ENCODE peak calls at places on chromosome 11, in eight cellular contexts. H is progenitor cell of endocrine pancreas; N is AG09309; V is activated CD8-positive, alpha-beta T cell treated with anti-CD3 and anti-CD28 coated beads for 36 hours; W is cardiac fibroblast; X is CD14-positive monocyte; O is heart left ventricle; I is suprapubic skin. T is an unnamed sample.

GRCh38 chr11:112558691-112559090 is 298.0 kb upstream of the PLET1 start:
- DNase-seq in H (no peak), N (no peak), V (no peak), W (peak; percentile 41), X (no peak), O (no peak), I (no peak), T (no peak)

GRCh38 chr11:83713701-83714100 is 427.5 kb upstream of the CCDC90B start:
- DNase-seq in H (no peak), N (no peak), V (no peak), W (no peak), X (no peak), O (no peak), I (no peak), T (no peak)

GRCh38 chr11:35282226-35282882 is 137.0 kb downstream of the SLC1A2 start:
- DNase-seq in H (no peak), N (no peak), V (peak; percentile 14), W (peak; percentile 41), X (no peak), O (no peak), I (no peak), T (no peak)

GRCh38 chr11:29300441-29300840 is 716.4 kb downstream of the KCNA4 start:
- DNase-seq in H (no peak), N (no peak), V (no peak), W (peak; percentile 51), X (no peak), O (no peak), I (no peak), T (no peak)

GRCh38 chr11:9639099-9639498 is 24.8 kb upstream of the SWAP70 start:
- DNase-seq in H (no peak), N (no peak), V (no peak), W (no peak), X (no peak), O (peak; percentile 38), I (peak; percentile 80), T (no peak)

GRCh38 chr11:9802291-9802861 is 138.5 kb downstream of the SWAP70 start:
- DNase-seq in H (no peak), N (peak; percentile 91), V (no peak), W (peak; percentile 70), X (no peak), O (no peak), I (no peak), T (peak; percentile 90)

GRCh38 chr11:45409587-45409986 is 123.4 kb upstream of the SYT13 start:
- DNase-seq in H (no peak), N (no peak), V (no peak), W (no peak), X (no peak), O (no peak), I (no peak), T (no peak)

GRCh38 chr11:76153609-76153949 is 52.7 kb downstream of the WNT11 start:
- DNase-seq in H (no peak), N (peak; percentile 38), V (no peak), W (peak; percentile 48), X (no peak), O (no peak), I (peak; percentile 65), T (no peak)

GRCh38 chr11:47498149-47498548 is 49.2 kb upstream of the RAPSN start:
- DNase-seq in H (no peak), N (no peak), V (no peak), W (no peak), X (no peak), O (no peak), I (no peak), T (no peak)

GRCh38 chr11:16346975-16347374 is 9.4 kb downstream of the SOX6 start:
- DNase-seq in H (no peak), N (no peak), V (no peak), W (no peak), X (no peak), O (no peak), I (no peak), T (no peak)

GRCh38 chr11:126716456-126717083 is 284.0 kb downstream of the KIRREL3 start:
- DNase-seq in H (peak; percentile 51), N (no peak), V (peak; percentile 61), W (peak; percentile 22), X (no peak), O (no peak), I (no peak), T (no peak)

GRCh38 chr11:57539342-57539741 is 1.9 kb downstream of the SMTNL1 start:
- DNase-seq in H (no peak), N (no peak), V (no peak), W (no peak), X (no peak), O (no peak), I (no peak), T (no peak)

GRCh38 chr11:57541099-57541670 is 3.8 kb downstream of the SMTNL1 start:
- DNase-seq in H (no peak), N (no peak), V (no peak), W (no peak), X (no peak), O (peak; percentile 20), I (no peak), T (no peak)

GRCh38 chr11:57542582-57542981 is 5.2 kb downstream of the SMTNL1 start:
- DNase-seq in H (no peak), N (no peak), V (no peak), W (no peak), X (no peak), O (no peak), I (no peak), T (no peak)

DNA sequence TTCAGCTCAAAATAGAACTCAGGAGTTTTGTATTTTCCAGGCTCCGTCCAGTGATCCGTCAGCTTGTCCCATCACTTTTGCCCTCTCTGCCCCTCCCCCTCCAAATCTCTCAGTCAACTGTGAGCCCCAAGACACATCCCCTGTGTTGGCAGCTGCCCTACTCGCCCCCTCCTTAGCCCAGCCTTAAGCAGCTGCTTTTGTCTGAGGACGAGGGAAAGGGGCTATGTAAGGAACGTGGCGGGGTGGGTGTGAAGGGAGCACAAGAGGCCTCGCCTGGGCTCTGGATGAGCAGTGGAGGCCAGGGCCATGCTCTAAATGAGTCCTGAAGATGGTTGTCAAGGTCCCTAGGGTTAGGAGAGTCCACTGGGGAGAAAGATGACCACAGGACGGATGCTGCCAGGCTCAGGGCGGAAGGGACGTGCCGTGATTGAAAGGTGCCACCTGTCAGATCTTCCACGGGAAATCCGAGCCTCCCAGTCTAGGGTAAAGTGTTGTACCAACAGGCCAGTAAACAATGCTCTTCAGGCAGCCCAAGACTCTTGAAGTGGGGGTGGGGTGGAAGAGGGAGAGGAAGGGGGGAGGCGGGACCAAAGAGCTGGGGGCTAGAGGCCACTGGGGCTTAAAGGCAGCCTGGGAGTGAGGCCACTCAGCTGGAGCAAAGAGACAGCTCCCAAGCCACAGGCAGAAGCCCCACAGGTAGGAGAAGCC is at the start of gene SMTNL1:
- DNase-seq in H (no peak), N (no peak), V (no peak), W (no peak), X (no peak), O (no peak), I (no peak), T (no peak)
- TF ChIP-seq CTCF in H (no peak), N (no peak), V (no peak), W (no peak), X (no peak), O (no peak), I (no peak), T (no peak)

GRCh38 chr11:106409681-106410080 is 332.2 kb downstream of the AASDHPPT start:
- DNase-seq in H (no peak), N (no peak), V (no peak), W (no peak), X (no peak), O (no peak), I (no peak), T (no peak)
- TF ChIP-seq CTCF in H (no peak), N (no peak), V (no peak), W (no peak), X (no peak), O (no peak), I (no peak), T (no peak)

DNA sequence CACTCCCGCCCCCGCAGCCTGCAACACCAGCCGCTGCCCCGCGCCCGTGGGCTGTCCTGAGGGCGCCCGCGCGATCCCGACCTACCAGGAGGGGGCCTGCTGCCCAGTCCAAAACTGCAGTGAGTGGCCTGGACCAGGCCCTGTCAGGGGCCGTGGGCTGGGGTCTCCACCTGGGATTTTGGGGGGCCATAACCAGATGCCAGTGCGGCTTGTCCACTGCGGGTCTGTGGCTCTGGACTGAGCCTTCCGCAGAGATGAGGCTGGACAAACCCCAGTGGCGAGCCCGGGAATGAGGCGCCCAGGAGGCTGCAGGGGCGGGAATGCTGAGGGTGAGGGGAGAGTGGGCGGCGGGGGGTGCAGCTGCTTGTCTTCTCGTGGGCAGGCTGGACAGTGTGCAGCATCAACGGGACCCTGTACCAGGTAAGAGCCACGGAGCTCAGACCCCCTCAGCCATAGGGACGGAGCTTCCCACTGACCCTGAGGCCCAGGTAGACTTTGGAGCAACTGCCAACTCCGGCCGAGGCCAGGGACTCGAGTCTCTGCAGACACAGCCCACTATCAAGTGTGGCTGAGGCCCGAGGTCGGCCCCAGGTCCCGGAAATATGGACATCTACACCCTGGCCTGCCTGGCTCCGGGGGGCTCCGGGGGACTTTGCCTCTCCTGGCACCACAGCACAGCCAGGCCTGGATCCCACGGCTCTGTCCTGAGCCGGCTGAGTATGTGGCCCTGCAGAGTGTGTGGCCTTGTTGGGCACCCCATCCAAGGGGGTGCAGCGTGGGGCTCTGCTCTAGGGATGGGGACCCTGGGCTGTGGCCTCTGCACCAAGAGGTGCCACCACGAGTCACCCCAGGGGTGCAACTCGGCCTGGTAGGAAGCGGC is 24.7 kb upstream of the MUC5B start:
- DNase-seq in H (peak; percentile 7), N (no peak), V (no peak), W (no peak), X (peak; percentile 44), O (peak; percentile 6), I (peak; percentile 71), T (no peak)
- TF ChIP-seq CTCF in H (no peak), N (no peak), V (no peak), W (no peak), X (no peak), O (no peak), I (no peak), T (no peak)

GRCh38 chr11:22472306-22472705 is 134.1 kb downstream of the SLC17A6 start:
- DNase-seq in H (no peak), N (no peak), V (no peak), W (no peak), X (no peak), O (no peak), I (no peak), T (no peak)
- TF ChIP-seq CTCF in H (no peak), N (peak; percentile 3), V (no peak), W (peak; percentile 32), X (no peak), O (no peak), I (no peak), T (peak; percentile 4)

GRCh38 chr11:79100093-79100704 is 340.6 kb downstream of the TENM4 start:
- DNase-seq in H (no peak), N (no peak), V (peak; percentile 52), W (peak; percentile 77), X (no peak), O (no peak), I (no peak), T (no peak)
- TF ChIP-seq CTCF in H (peak; percentile 74), N (peak; percentile 87), V (peak; percentile 60), W (peak; percentile 79), X (peak; percentile 41), O (peak; percentile 62), I (peak; percentile 1), T (peak; percentile 82)

GRCh38 chr11:100442017-100442416 is 245.1 kb upstream of the ARHGAP42 start:
- DNase-seq in H (no peak), N (no peak), V (no peak), W (no peak), X (no peak), O (no peak), I (no peak), T (no peak)

GRCh38 chr11:100445231-100445735 is 241.8 kb upstream of the ARHGAP42 start:
- DNase-seq in H (no peak), N (no peak), V (no peak), W (peak; percentile 11), X (no peak), O (peak; percentile 40), I (no peak), T (no peak)
- TF ChIP-seq CTCF in H (peak; percentile 9), N (no peak), V (no peak), W (no peak), X (no peak), O (peak; percentile 41), I (no peak), T (no peak)

T was measured in AG09319.